ENCODE peak calls at places on chromosome 15, in four cellular contexts. One of them, this sample, is unnamed.

GRCh38 chr15:101407439-101407838 is 82.1 kb downstream of the PCSK6 start:
- DNase-seq in amygdala: no peak
- DNase-seq in Ammon's horn: no peak
- DNase-seq in heart left ventricle: no peak
- DNase-seq in this sample: no peak

GRCh38 chr15:81069909-81070308 is 64.2 kb upstream of the CFAP161 start:
- DNase-seq in amygdala: no peak
- DNase-seq in Ammon's horn: no peak
- DNase-seq in heart left ventricle: peak
- DNase-seq in this sample: no peak

GRCh38 chr15:27418729-27419128 is 447.7 kb downstream of the GABRG3 start:
- DNase-seq in amygdala: no peak
- DNase-seq in Ammon's horn: peak
- DNase-seq in heart left ventricle: no peak
- DNase-seq in this sample: no peak

GRCh38 chr15:50116477-50116876 is 2.6 kb downstream of the ATP8B4 start:
- DNase-seq in amygdala: no peak
- DNase-seq in Ammon's horn: no peak
- DNase-seq in heart left ventricle: no peak
- DNase-seq in this sample: no peak

GRCh38 chr15:43215961-43216360 is 4.9 kb downstream of the EPB42 start:
- DNase-seq in amygdala: no peak
- DNase-seq in Ammon's horn: no peak
- DNase-seq in heart left ventricle: no peak
- DNase-seq in this sample: no peak

GRCh38 chr15:39235084-39235795 is 345.6 kb upstream of the THBS1 start:
- DNase-seq in amygdala: no peak
- DNase-seq in Ammon's horn: no peak
- DNase-seq in heart left ventricle: no peak
- DNase-seq in this sample: no peak

GRCh38 chr15:67327312-67327711 is 72.7 kb downstream of the IQCH start:
- DNase-seq in amygdala: no peak
- DNase-seq in Ammon's horn: no peak
- DNase-seq in heart left ventricle: no peak
- DNase-seq in this sample: no peak

GRCh38 chr15:98668566-98669308 is 20.4 kb downstream of the IGF1R start:
- DNase-seq in amygdala: no peak
- DNase-seq in Ammon's horn: no peak
- DNase-seq in heart left ventricle: no peak
- DNase-seq in this sample: no peak

GRCh38 chr15:101646652-101647051 is 5.5 kb downstream of the TM2D3 start:
- DNase-seq in amygdala: no peak
- DNase-seq in Ammon's horn: no peak
- DNase-seq in heart left ventricle: peak
- DNase-seq in this sample: no peak

GRCh38 chr15:65767895-65768294 is 24.2 kb downstream of the DENND4A start:
- DNase-seq in amygdala: no peak
- DNase-seq in Ammon's horn: no peak
- DNase-seq in heart left ventricle: no peak
- DNase-seq in this sample: no peak

GRCh38 chr15:38208779-38209178 is 43.9 kb upstream of the SPRED1 start:
- DNase-seq in amygdala: no peak
- DNase-seq in Ammon's horn: no peak
- DNase-seq in heart left ventricle: no peak
- DNase-seq in this sample: no peak

GRCh38 chr15:41978534-41978933 is 6.2 kb upstream of the EHD4 start:
- DNase-seq in amygdala: no peak
- DNase-seq in Ammon's horn: no peak
- DNase-seq in heart left ventricle: no peak
- DNase-seq in this sample: no peak

GRCh38 chr15:63408514-63408913 is 26.9 kb upstream of the CA12 start:
- DNase-seq in amygdala: no peak
- DNase-seq in Ammon's horn: no peak
- DNase-seq in heart left ventricle: no peak
- DNase-seq in this sample: peak

GRCh38 chr15:68307131-68307928 is 29.8 kb downstream of the FEM1B start:
- DNase-seq in amygdala: no peak
- DNase-seq in Ammon's horn: no peak
- DNase-seq in heart left ventricle: peak
- DNase-seq in this sample: no peak

GRCh38 chr15:63497642-63498100 is 6.7 kb upstream of the USP3 start:
- DNase-seq in amygdala: no peak
- DNase-seq in Ammon's horn: peak
- DNase-seq in heart left ventricle: peak
- DNase-seq in this sample: no peak

GRCh38 chr15:72536506-72536905 is 62.4 kb downstream of the ARIH1 start:
- DNase-seq in amygdala: no peak
- DNase-seq in Ammon's horn: no peak
- DNase-seq in heart left ventricle: no peak
- DNase-seq in this sample: no peak

GRCh38 chr15:67146214-67146613 is 80.8 kb downstream of the SMAD3 start:
- DNase-seq in amygdala: no peak
- DNase-seq in Ammon's horn: no peak
- DNase-seq in heart left ventricle: no peak
- DNase-seq in this sample: no peak

GRCh38 chr15:75167588-75168076 is 34.0 kb upstream of the C15orf39 start:
- DNase-seq in amygdala: no peak
- DNase-seq in Ammon's horn: no peak
- DNase-seq in heart left ventricle: no peak
- DNase-seq in this sample: no peak

GRCh38 chr15:57345584-57345983 is 30.7 kb upstream of the CGNL1 start:
- DNase-seq in amygdala: no peak
- DNase-seq in Ammon's horn: peak
- DNase-seq in heart left ventricle: no peak
- DNase-seq in this sample: peak

GRCh38 chr15:97036301-97036700 is 705.8 kb downstream of the NR2F2 start:
- DNase-seq in amygdala: no peak
- DNase-seq in Ammon's horn: no peak
- DNase-seq in heart left ventricle: no peak
- DNase-seq in this sample: no peak

GRCh38 chr15:70526221-70526973 is 237.0 kb downstream of the UACA start:
- DNase-seq in amygdala: no peak
- DNase-seq in Ammon's horn: no peak
- DNase-seq in heart left ventricle: no peak
- DNase-seq in this sample: no peak

GRCh38 chr15:83889995-83890394 is 236.1 kb downstream of the ADAMTSL3 start:
- DNase-seq in amygdala: no peak
- DNase-seq in Ammon's horn: no peak
- DNase-seq in heart left ventricle: no peak
- DNase-seq in this sample: no peak

GRCh38 chr15:100681335-100681746 is 79.0 kb downstream of the ASB7 start:
- DNase-seq in amygdala: no peak
- DNase-seq in Ammon's horn: no peak
- DNase-seq in heart left ventricle: no peak
- DNase-seq in this sample: no peak

GRCh38 chr15:44554934-44555723 is 18.2 kb downstream of the EIF3J start:
- DNase-seq in amygdala: no peak
- DNase-seq in Ammon's horn: no peak
- DNase-seq in heart left ventricle: no peak
- DNase-seq in this sample: no peak

GRCh38 chr15:40871749-40872617 is 2.1 kb downstream of the RHOV start:
- DNase-seq in amygdala: no peak
- DNase-seq in Ammon's horn: no peak
- DNase-seq in heart left ventricle: no peak
- DNase-seq in this sample: no peak

This sample was measured in G401.